ENCODE peak calls at places on chromosomes 3 and 15, in five cellular contexts. One of them, this sample, is unnamed.

GRCh38 chr3:14478943-14479550 is 61.1 kb downstream of the GRIP2 start:
- DNase-seq in K562: no peak
- DNase-seq in H1: no peak
- DNase-seq in GM12878: no peak
- DNase-seq in HCT116: no peak
- DNase-seq in this sample: no peak

GRCh38 chr3:183826854-183827253 is 1.5 kb upstream of the MAP6D1 start:
- DNase-seq in GM12878: no peak
- DNase-seq in H1: no peak
- DNase-seq in HCT116: no peak
- DNase-seq in K562: no peak
- DNase-seq in this sample: no peak

GRCh38 chr15:89665449-89666146 is 10.3 kb upstream of the KIF7 start:
- DNase-seq in K562: no peak
- DNase-seq in HCT116: no peak
- DNase-seq in GM12878: no peak
- DNase-seq in H1: peak
- DNase-seq in this sample: no peak

GRCh38 chr15:62985768-62986167 is 56.8 kb upstream of the TPM1 start:
- DNase-seq in HCT116: no peak
- DNase-seq in GM12878: no peak
- DNase-seq in H1: no peak
- DNase-seq in K562: no peak
- DNase-seq in this sample: no peak

GRCh38 chr3:143171141-143171651 is 51.6 kb downstream of the CHST2 start:
- DNase-seq in GM12878: peak
- DNase-seq in K562: no peak
- DNase-seq in HCT116: no peak
- DNase-seq in H1: no peak
- DNase-seq in this sample: no peak

GRCh38 chr3:45165497-45166282 is 19.5 kb upstream of the CDCP1 start:
- DNase-seq in GM12878: no peak
- DNase-seq in HCT116: no peak
- DNase-seq in H1: no peak
- DNase-seq in K562: no peak
- DNase-seq in this sample: no peak

GRCh38 chr3:157159037-157159761 is 748 bp downstream of the CCNL1 start:
- DNase-seq in K562: no peak
- DNase-seq in HCT116: no peak
- DNase-seq in GM12878: no peak
- DNase-seq in H1: peak
- DNase-seq in this sample: peak

GRCh38 chr3:128173849-128174248 is 20.6 kb downstream of the EEFSEC start:
- DNase-seq in HCT116: no peak
- DNase-seq in K562: no peak
- DNase-seq in H1: no peak
- DNase-seq in GM12878: no peak
- DNase-seq in this sample: peak

GRCh38 chr3:159928692-159929091 is 59.9 kb upstream of the IL12A start:
- DNase-seq in HCT116: no peak
- DNase-seq in GM12878: no peak
- DNase-seq in K562: no peak
- DNase-seq in H1: no peak
- DNase-seq in this sample: no peak

GRCh38 chr3:15525790-15526189 is 4.3 kb upstream of the COLQ start:
- DNase-seq in K562: no peak
- DNase-seq in HCT116: no peak
- DNase-seq in H1: no peak
- DNase-seq in GM12878: no peak
- DNase-seq in this sample: no peak

GRCh38 chr3:177402533-177402932 is 205.3 kb upstream of the TBL1XR1 start:
- DNase-seq in HCT116: no peak
- DNase-seq in K562: no peak
- DNase-seq in GM12878: no peak
- DNase-seq in H1: no peak
- DNase-seq in this sample: no peak

GRCh38 chr3:113783463-113783862 is 36.6 kb downstream of the ATP6V1A start:
- DNase-seq in K562: no peak
- DNase-seq in GM12878: no peak
- DNase-seq in H1: no peak
- DNase-seq in HCT116: no peak
- DNase-seq in this sample: no peak

GRCh38 chr15:58520464-58520863 is 88.7 kb downstream of the LIPC start:
- DNase-seq in H1: no peak
- DNase-seq in GM12878: no peak
- DNase-seq in HCT116: no peak
- DNase-seq in K562: no peak
- DNase-seq in this sample: no peak

GRCh38 chr3:71543371-71544016 is 40.0 kb downstream of the FOXP1 start:
- DNase-seq in HCT116: no peak
- DNase-seq in K562: no peak
- DNase-seq in H1: no peak
- DNase-seq in GM12878: no peak
- DNase-seq in this sample: no peak

DNA sequence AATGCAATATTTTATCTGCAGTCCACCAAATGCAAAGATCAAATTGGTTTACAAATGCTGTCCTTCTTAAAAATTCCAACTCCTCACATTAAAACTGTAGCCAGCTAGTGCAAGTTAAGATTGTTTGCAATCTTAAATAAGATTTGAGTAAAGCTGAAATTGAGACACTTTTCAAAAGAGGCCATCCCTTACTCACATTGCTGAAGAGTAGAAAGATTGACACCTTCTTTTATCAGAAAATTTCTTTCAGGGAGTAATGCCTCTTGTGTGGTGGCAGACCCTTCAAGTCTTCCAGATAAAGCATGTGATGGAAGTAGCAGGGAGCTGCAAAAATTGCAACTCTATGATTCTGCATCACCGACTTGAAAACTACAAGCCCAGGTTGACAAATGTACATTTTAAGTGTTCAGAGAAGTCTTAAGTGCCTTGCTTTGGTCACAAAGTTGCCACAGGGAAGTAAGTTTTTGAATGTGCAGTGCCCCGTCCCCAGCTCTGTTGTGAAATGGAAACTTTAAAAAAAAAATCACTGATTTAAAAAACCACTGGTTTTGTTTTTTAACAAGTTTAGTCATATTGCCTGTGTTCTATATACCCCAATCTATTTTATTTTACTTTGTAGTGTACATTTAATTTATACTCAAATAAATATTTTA is 12.6 kb downstream of the CD86 start:
- DNase-seq in HCT116: no peak
- DNase-seq in K562: no peak
- DNase-seq in GM12878: no peak
- DNase-seq in H1: no peak
- DNase-seq in this sample: no peak
- H3K4me2 ChIP-seq in HCT116: no peak
- H3K4me2 ChIP-seq in K562: no peak
- H3K4me2 ChIP-seq in GM12878: peak
- H3K4me2 ChIP-seq in H1: no peak
- H3K4me2 ChIP-seq in this sample: no peak

DNA sequence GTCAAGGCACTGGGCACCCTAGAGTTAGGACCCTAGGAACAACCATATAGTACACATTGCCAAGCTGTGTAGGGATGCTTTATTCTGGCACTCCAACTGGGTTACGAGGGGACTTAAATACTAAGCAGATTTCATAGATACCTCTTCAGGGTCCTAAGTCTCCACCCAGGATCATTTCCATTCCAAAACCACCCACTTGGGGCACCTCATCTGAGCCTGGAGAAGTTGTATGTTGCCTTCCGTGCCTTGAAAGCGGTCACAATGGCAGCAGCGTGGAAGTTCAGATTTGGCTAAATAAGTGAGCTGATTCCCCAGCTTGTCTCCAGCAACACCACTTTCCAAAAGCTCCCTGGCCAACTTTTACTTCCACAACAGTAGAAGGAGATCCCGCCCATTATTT is 4.6 kb downstream of the TMEM202 start:
- DNase-seq in GM12878: no peak
- DNase-seq in K562: no peak
- DNase-seq in H1: no peak
- DNase-seq in HCT116: no peak
- DNase-seq in this sample: no peak
- TF ChIP-seq ZNF274 in GM12878: no peak
- TF ChIP-seq ZNF274 in K562: no peak
- TF ChIP-seq ZNF274 in H1: no peak
- TF ChIP-seq ZNF274 in HCT116: no peak
- TF ChIP-seq ZNF274 in this sample: no peak

GRCh38 chr15:48020166-48020565 is 100.6 kb upstream of the SLC24A5 start:
- DNase-seq in GM12878: peak
- DNase-seq in H1: no peak
- DNase-seq in HCT116: no peak
- DNase-seq in K562: no peak
- DNase-seq in this sample: no peak

GRCh38 chr15:48016865-48017264 is 103.9 kb upstream of the SLC24A5 start:
- DNase-seq in K562: no peak
- DNase-seq in HCT116: no peak
- DNase-seq in H1: no peak
- DNase-seq in GM12878: no peak
- DNase-seq in this sample: no peak

GRCh38 chr15:48021336-48022086 is 99.3 kb upstream of the SLC24A5 start:
- DNase-seq in GM12878: no peak
- DNase-seq in K562: no peak
- DNase-seq in H1: no peak
- DNase-seq in HCT116: no peak
- DNase-seq in this sample: no peak

GRCh38 chr15:48012191-48012590 is 108.6 kb upstream of the SLC24A5 start:
- DNase-seq in HCT116: no peak
- DNase-seq in K562: no peak
- DNase-seq in H1: no peak
- DNase-seq in GM12878: no peak
- DNase-seq in this sample: no peak

GRCh38 chr15:48017747-48018146 is 103.0 kb upstream of the SLC24A5 start:
- DNase-seq in H1: no peak
- DNase-seq in HCT116: no peak
- DNase-seq in K562: no peak
- DNase-seq in GM12878: no peak
- DNase-seq in this sample: no peak
- H3K4me2 ChIP-seq in H1: no peak
- H3K4me2 ChIP-seq in HCT116: no peak
- H3K4me2 ChIP-seq in K562: no peak
- H3K4me2 ChIP-seq in GM12878: no peak
- H3K4me2 ChIP-seq in this sample: no peak

DNA sequence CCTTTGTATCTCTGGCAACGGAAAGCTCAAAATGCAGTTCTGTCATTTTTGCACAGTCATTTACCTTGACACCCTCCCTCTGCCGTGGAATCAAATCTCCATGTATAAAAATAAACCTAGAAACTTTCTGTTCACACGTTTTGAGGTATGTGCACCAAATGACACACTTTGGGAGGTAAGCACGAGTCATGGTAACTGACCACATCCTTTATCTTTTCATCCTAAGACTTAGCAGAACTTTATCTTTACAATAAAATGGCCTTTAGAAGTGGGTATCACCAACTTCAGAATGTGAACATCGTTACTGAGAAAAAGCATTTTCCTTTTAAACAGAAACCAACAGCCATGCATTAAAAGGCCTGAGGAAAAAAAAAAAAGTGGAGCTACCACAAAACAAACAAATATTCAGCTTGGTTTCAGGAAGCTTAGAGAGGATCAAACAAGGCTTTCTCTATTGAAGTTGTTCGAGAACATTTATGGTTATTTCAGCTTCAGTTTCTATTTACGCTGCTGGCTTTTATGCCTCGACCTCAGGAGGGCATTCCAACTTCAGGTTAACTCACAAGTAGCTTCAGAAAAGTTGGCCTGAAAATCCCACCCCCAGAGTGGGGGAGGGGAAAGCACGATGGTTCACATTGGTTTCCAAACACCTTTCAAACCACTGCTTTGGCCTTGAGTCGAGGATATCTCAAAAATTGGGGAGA is 171.1 kb upstream of the ICE2 start:
- DNase-seq in K562: no peak
- DNase-seq in HCT116: no peak
- DNase-seq in H1: no peak
- DNase-seq in GM12878: peak
- DNase-seq in this sample: peak
- TF ChIP-seq ZNF274 in K562: no peak
- TF ChIP-seq ZNF274 in HCT116: no peak
- TF ChIP-seq ZNF274 in H1: no peak
- TF ChIP-seq ZNF274 in GM12878: no peak
- TF ChIP-seq ZNF274 in this sample: no peak

GRCh38 chr3:196572389-196572788 is 3.9 kb downstream of the FBXO45 start:
- DNase-seq in K562: no peak
- DNase-seq in H1: no peak
- DNase-seq in HCT116: no peak
- DNase-seq in GM12878: no peak
- DNase-seq in this sample: no peak
- H3K4me2 ChIP-seq in K562: peak
- H3K4me2 ChIP-seq in H1: no peak
- H3K4me2 ChIP-seq in HCT116: no peak
- H3K4me2 ChIP-seq in GM12878: peak
- H3K4me2 ChIP-seq in this sample: peak

GRCh38 chr3:132183811-132184210 is 133.4 kb upstream of the ACP3 start:
- DNase-seq in HCT116: no peak
- DNase-seq in GM12878: no peak
- DNase-seq in K562: no peak
- DNase-seq in H1: no peak
- DNase-seq in this sample: no peak

GRCh38 chr3:132174500-132174899 is 139.7 kb upstream of the CPNE4 start:
- DNase-seq in GM12878: no peak
- DNase-seq in H1: no peak
- DNase-seq in HCT116: no peak
- DNase-seq in K562: no peak
- DNase-seq in this sample: no peak

GRCh38 chr3:132180337-132180791 is 136.8 kb upstream of the ACP3 start:
- DNase-seq in HCT116: peak
- DNase-seq in H1: peak
- DNase-seq in K562: no peak
- DNase-seq in GM12878: peak
- DNase-seq in this sample: peak
- TF ChIP-seq ZNF274 in HCT116: no peak
- TF ChIP-seq ZNF274 in H1: no peak
- TF ChIP-seq ZNF274 in K562: no peak
- TF ChIP-seq ZNF274 in GM12878: no peak
- TF ChIP-seq ZNF274 in this sample: no peak

This sample was measured in HepG2.